ENCODE peak calls at places on chromosome 6, in ten cellular contexts. W is colonic mucosa; C is NCI-H2081; Y is KBM-7; X is activated CD4-positive, alpha-beta T cell treated with anti-CD3 and anti-CD28 coated beads, Interleukin-2, amount 10 ng/mL, durations not matched to agents 7 days and 5 days; K is suprapubic skin; A is naive thymus-derived CD8-positive, alpha-beta T cell; R is dermis microvascular lymphatic vessel endothelial cell; O is OCI-LY7; V is caudate nucleus. E is an unnamed sample.

GRCh38 chr6:158353851-158354508 is 41.7 kb downstream of the TULP4 start:
- DNase-seq in W (no peak), K (no peak), C (no peak), O (no peak), V (no peak), Y (no peak), R (peak; percentile 79), X (no peak), A (no peak), E (no peak)

GRCh38 chr6:56851541-56852248 is 103.2 kb upstream of the BEND6 start:
- DNase-seq in A (no peak), W (no peak), X (peak; percentile 55), R (peak; percentile 96), K (no peak), V (peak; percentile 74), O (peak; percentile 61), C (peak; percentile 57), Y (peak; percentile 62), E (no peak)

GRCh38 chr6:144104898-144105487 is 9.6 kb upstream of the SF3B5 start:
- DNase-seq in O (peak; percentile 70), Y (peak; percentile 69), A (peak; percentile 24), W (peak; percentile 51), K (no peak), V (no peak), X (peak; percentile 69), C (peak; percentile 32), R (peak; percentile 80), E (peak; percentile 75)

GRCh38 chr6:142568857-142569597 is 267.2 kb downstream of the ADGRG6 start:
- DNase-seq in V (no peak), W (no peak), Y (no peak), X (no peak), O (no peak), K (no peak), A (no peak), C (no peak), R (no peak), E (no peak)

GRCh38 chr6:87161299-87161698 is 5.9 kb downstream of the ZNF292 start:
- DNase-seq in K (no peak), C (no peak), O (no peak), R (no peak), V (no peak), A (no peak), W (no peak), Y (no peak), X (no peak), E (no peak)

GRCh38 chr6:30061766-30062458 is 847 bp downstream of the POLR1H start:
- DNase-seq in V (no peak), A (peak; percentile 54), K (no peak), C (no peak), W (peak; percentile 46), O (peak; percentile 57), R (peak; percentile 29), Y (peak; percentile 66), X (peak; percentile 63), E (peak; percentile 58)

GRCh38 chr6:56649782-56650181 is 7.1 kb upstream of the DST start:
- DNase-seq in O (no peak), V (no peak), X (no peak), A (no peak), K (no peak), Y (no peak), R (no peak), W (no peak), C (no peak), E (no peak)

GRCh38 chr6:168849459-168849858 is 404.2 kb downstream of the THBS2 start:
- DNase-seq in R (no peak), X (no peak), W (no peak), A (no peak), Y (no peak), K (no peak), O (no peak), C (no peak), V (no peak), E (no peak)

GRCh38 chr6:56072856-56073255 is 174.5 kb downstream of the COL21A1 start:
- DNase-seq in C (no peak), O (no peak), A (no peak), K (no peak), V (no peak), R (peak; percentile 40), X (no peak), Y (no peak), W (no peak), E (no peak)

GRCh38 chr6:53287336-53288225 is 61.2 kb downstream of the ELOVL5 start:
- DNase-seq in X (no peak), C (no peak), A (no peak), W (no peak), O (no peak), K (no peak), V (peak; percentile 8), Y (no peak), R (no peak), E (no peak)

GRCh38 chr6:5968817-5969726 is 37.7 kb downstream of the NRN1 start:
- DNase-seq in R (peak; percentile 72), Y (peak; percentile 41), V (no peak), K (no peak), A (no peak), W (no peak), C (no peak), O (no peak), X (no peak), E (no peak)

GRCh38 chr6:124854338-124854922 is 107.8 kb upstream of the RNF217 start:
- DNase-seq in K (no peak), W (no peak), V (no peak), Y (no peak), R (no peak), X (no peak), C (no peak), O (peak; percentile 5), A (no peak), E (no peak)

GRCh38 chr6:47335456-47335855 is 25.8 kb upstream of the TNFRSF21 start:
- DNase-seq in Y (peak; percentile 91), O (peak; percentile 84), X (no peak), V (no peak), C (no peak), R (peak; percentile 7), K (no peak), A (no peak), W (no peak), E (no peak)

GRCh38 chr6:7138921-7139358 is 31.2 kb downstream of the RREB1 start:
- DNase-seq in O (no peak), W (peak; percentile 85), K (no peak), V (no peak), X (peak; percentile 61), Y (no peak), A (peak; percentile 71), R (peak; percentile 34), C (peak; percentile 93), E (no peak)

GRCh38 chr6:28597924-28598323 is 72.2 kb downstream of the GPX5 start:
- DNase-seq in O (no peak), X (no peak), V (peak; percentile 3), Y (peak; percentile 68), C (peak; percentile 40), R (no peak), K (no peak), A (no peak), W (no peak), E (no peak)

GRCh38 chr6:39669117-39669690 is 56.0 kb downstream of the KIF6 start:
- DNase-seq in A (no peak), R (no peak), Y (no peak), O (no peak), C (no peak), W (no peak), V (no peak), X (no peak), K (no peak), E (no peak)

GRCh38 chr6:152127429-152128165 is 320.1 kb downstream of the ESR1 start:
- DNase-seq in X (no peak), K (no peak), C (no peak), W (no peak), A (no peak), O (no peak), V (no peak), R (no peak), Y (no peak), E (no peak)

GRCh38 chr6:5126214-5126613 is 41.1 kb downstream of the PPP1R3G start:
- DNase-seq in Y (no peak), R (no peak), A (no peak), X (no peak), O (no peak), W (no peak), K (no peak), C (no peak), V (no peak), E (no peak)

GRCh38 chr6:129672883-129673631 is 36.9 kb downstream of the ARHGAP18 start:
- DNase-seq in Y (peak; percentile 20), V (no peak), R (peak; percentile 83), W (no peak), O (no peak), C (no peak), A (no peak), X (peak; percentile 43), K (no peak), E (no peak)

GRCh38 chr6:133983099-133983939 is 30.3 kb downstream of the TBPL1 start:
- DNase-seq in C (no peak), W (no peak), X (peak; percentile 67), O (no peak), A (peak; percentile 43), V (no peak), Y (peak; percentile 96), K (no peak), R (no peak), E (peak; percentile 72)

E was measured in CD4-positive, CD25-positive, alpha-beta regulatory T cell.